ENCODE peak calls at places on chromosomes 16 and 17, in nine cellular contexts. One of them, this sample, is unnamed.

GRCh38 chr16:70468776-70469525 is 14.6 kb downstream of the FCSK start:
- DNase-seq in left ventricle myocardium inferior: no peak
- DNase-seq in neural crest cell: no peak
- DNase-seq in GM12865: no peak
- DNase-seq in colonic mucosa: no peak
- DNase-seq in thyroid gland: no peak
- DNase-seq in epithelial cell of esophagus: no peak
- DNase-seq in lower lobe of right lung: no peak
- DNase-seq in AG04450: no peak
- DNase-seq in this sample: no peak

GRCh38 chr17:61455754-61456681 is 3.8 kb downstream of the TBX4 start:
- DNase-seq in left ventricle myocardium inferior: no peak
- DNase-seq in neural crest cell: no peak
- DNase-seq in GM12865: no peak
- DNase-seq in colonic mucosa: no peak
- DNase-seq in thyroid gland: no peak
- DNase-seq in epithelial cell of esophagus: no peak
- DNase-seq in lower lobe of right lung: no peak
- DNase-seq in AG04450: no peak
- DNase-seq in this sample: no peak

GRCh38 chr17:82791532-82791931 is 39.7 kb downstream of the TBCD start:
- DNase-seq in left ventricle myocardium inferior: no peak
- DNase-seq in neural crest cell: no peak
- DNase-seq in GM12865: no peak
- DNase-seq in colonic mucosa: no peak
- DNase-seq in thyroid gland: no peak
- DNase-seq in epithelial cell of esophagus: peak
- DNase-seq in lower lobe of right lung: no peak
- DNase-seq in AG04450: peak
- DNase-seq in this sample: peak

GRCh38 chr17:27609606-27610303 is 21.2 kb upstream of the LGALS9 start:
- DNase-seq in left ventricle myocardium inferior: no peak
- DNase-seq in neural crest cell: no peak
- DNase-seq in GM12865: peak
- DNase-seq in colonic mucosa: peak
- DNase-seq in thyroid gland: no peak
- DNase-seq in epithelial cell of esophagus: peak
- DNase-seq in lower lobe of right lung: no peak
- DNase-seq in AG04450: no peak
- DNase-seq in this sample: peak

GRCh38 chr16:49458656-49459445 is 85.2 kb downstream of the C16orf78 start:
- DNase-seq in left ventricle myocardium inferior: no peak
- DNase-seq in neural crest cell: no peak
- DNase-seq in GM12865: no peak
- DNase-seq in colonic mucosa: peak
- DNase-seq in thyroid gland: no peak
- DNase-seq in epithelial cell of esophagus: no peak
- DNase-seq in lower lobe of right lung: no peak
- DNase-seq in AG04450: no peak
- DNase-seq in this sample: no peak

GRCh38 chr17:17313350-17313991 is 10.3 kb downstream of the NT5M start:
- DNase-seq in left ventricle myocardium inferior: peak
- DNase-seq in neural crest cell: no peak
- DNase-seq in GM12865: peak
- DNase-seq in colonic mucosa: peak
- DNase-seq in thyroid gland: peak
- DNase-seq in epithelial cell of esophagus: peak
- DNase-seq in lower lobe of right lung: peak
- DNase-seq in AG04450: no peak
- DNase-seq in this sample: peak

GRCh38 chr17:70172449-70172848 is 3.1 kb downstream of the KCNJ2 start:
- DNase-seq in left ventricle myocardium inferior: no peak
- DNase-seq in neural crest cell: no peak
- DNase-seq in GM12865: no peak
- DNase-seq in colonic mucosa: no peak
- DNase-seq in thyroid gland: no peak
- DNase-seq in epithelial cell of esophagus: no peak
- DNase-seq in lower lobe of right lung: no peak
- DNase-seq in AG04450: no peak
- DNase-seq in this sample: no peak

GRCh38 chr17:5418858-5419355 is 555 bp downstream of the NUP88 start:
- DNase-seq in left ventricle myocardium inferior: no peak
- DNase-seq in neural crest cell: no peak
- DNase-seq in GM12865: peak
- DNase-seq in colonic mucosa: peak
- DNase-seq in thyroid gland: peak
- DNase-seq in epithelial cell of esophagus: peak
- DNase-seq in lower lobe of right lung: peak
- DNase-seq in AG04450: no peak
- DNase-seq in this sample: peak

GRCh38 chr16:8776193-8776592 is 21.2 kb downstream of the TMEM186 start:
- DNase-seq in left ventricle myocardium inferior: no peak
- DNase-seq in neural crest cell: no peak
- DNase-seq in GM12865: no peak
- DNase-seq in colonic mucosa: no peak
- DNase-seq in thyroid gland: no peak
- DNase-seq in epithelial cell of esophagus: peak
- DNase-seq in lower lobe of right lung: peak
- DNase-seq in AG04450: no peak
- DNase-seq in this sample: no peak

GRCh38 chr17:4956493-4957061 is 5.7 kb downstream of the ENO3 start:
- DNase-seq in left ventricle myocardium inferior: no peak
- DNase-seq in neural crest cell: no peak
- DNase-seq in GM12865: peak
- DNase-seq in colonic mucosa: no peak
- DNase-seq in thyroid gland: peak
- DNase-seq in epithelial cell of esophagus: no peak
- DNase-seq in lower lobe of right lung: no peak
- DNase-seq in AG04450: no peak
- DNase-seq in this sample: no peak

GRCh38 chr16:89973654-89974335 is 25.2 kb downstream of the DEF8 start:
- DNase-seq in left ventricle myocardium inferior: no peak
- DNase-seq in neural crest cell: no peak
- DNase-seq in GM12865: peak
- DNase-seq in colonic mucosa: peak
- DNase-seq in thyroid gland: no peak
- DNase-seq in epithelial cell of esophagus: no peak
- DNase-seq in lower lobe of right lung: no peak
- DNase-seq in AG04450: no peak
- DNase-seq in this sample: no peak

GRCh38 chr17:21453144-21453982 is 77.2 kb downstream of the KCNJ12 start:
- DNase-seq in left ventricle myocardium inferior: no peak
- DNase-seq in neural crest cell: no peak
- DNase-seq in GM12865: no peak
- DNase-seq in colonic mucosa: no peak
- DNase-seq in thyroid gland: no peak
- DNase-seq in epithelial cell of esophagus: no peak
- DNase-seq in lower lobe of right lung: no peak
- DNase-seq in AG04450: no peak
- DNase-seq in this sample: no peak

GRCh38 chr17:39196820-39197331 is 593 bp downstream of the CACNB1 start:
- DNase-seq in left ventricle myocardium inferior: no peak
- DNase-seq in neural crest cell: no peak
- DNase-seq in GM12865: peak
- DNase-seq in colonic mucosa: peak
- DNase-seq in thyroid gland: peak
- DNase-seq in epithelial cell of esophagus: no peak
- DNase-seq in lower lobe of right lung: peak
- DNase-seq in AG04450: no peak
- DNase-seq in this sample: no peak

GRCh38 chr17:51833620-51834019 is 324.9 kb downstream of the CA10 start:
- DNase-seq in left ventricle myocardium inferior: no peak
- DNase-seq in neural crest cell: no peak
- DNase-seq in GM12865: no peak
- DNase-seq in colonic mucosa: no peak
- DNase-seq in thyroid gland: no peak
- DNase-seq in epithelial cell of esophagus: no peak
- DNase-seq in lower lobe of right lung: no peak
- DNase-seq in AG04450: no peak
- DNase-seq in this sample: no peak

GRCh38 chr17:4482338-4483011 is 16.2 kb upstream of the SPNS2 start:
- DNase-seq in left ventricle myocardium inferior: no peak
- DNase-seq in neural crest cell: no peak
- DNase-seq in GM12865: no peak
- DNase-seq in colonic mucosa: peak
- DNase-seq in thyroid gland: no peak
- DNase-seq in epithelial cell of esophagus: no peak
- DNase-seq in lower lobe of right lung: no peak
- DNase-seq in AG04450: no peak
- DNase-seq in this sample: no peak

GRCh38 chr17:58204796-58205195 is 12.3 kb downstream of the EPX start:
- DNase-seq in left ventricle myocardium inferior: no peak
- DNase-seq in neural crest cell: no peak
- DNase-seq in GM12865: no peak
- DNase-seq in colonic mucosa: no peak
- DNase-seq in thyroid gland: no peak
- DNase-seq in epithelial cell of esophagus: no peak
- DNase-seq in lower lobe of right lung: no peak
- DNase-seq in AG04450: no peak
- DNase-seq in this sample: no peak
- TF ChIP-seq CTCF in left ventricle myocardium inferior: no peak
- TF ChIP-seq CTCF in neural crest cell: no peak
- TF ChIP-seq CTCF in GM12865: no peak
- TF ChIP-seq CTCF in colonic mucosa: no peak
- TF ChIP-seq CTCF in thyroid gland: no peak
- TF ChIP-seq CTCF in epithelial cell of esophagus: no peak
- TF ChIP-seq CTCF in lower lobe of right lung: no peak
- TF ChIP-seq CTCF in AG04450: no peak
- TF ChIP-seq CTCF in this sample: no peak

DNA sequence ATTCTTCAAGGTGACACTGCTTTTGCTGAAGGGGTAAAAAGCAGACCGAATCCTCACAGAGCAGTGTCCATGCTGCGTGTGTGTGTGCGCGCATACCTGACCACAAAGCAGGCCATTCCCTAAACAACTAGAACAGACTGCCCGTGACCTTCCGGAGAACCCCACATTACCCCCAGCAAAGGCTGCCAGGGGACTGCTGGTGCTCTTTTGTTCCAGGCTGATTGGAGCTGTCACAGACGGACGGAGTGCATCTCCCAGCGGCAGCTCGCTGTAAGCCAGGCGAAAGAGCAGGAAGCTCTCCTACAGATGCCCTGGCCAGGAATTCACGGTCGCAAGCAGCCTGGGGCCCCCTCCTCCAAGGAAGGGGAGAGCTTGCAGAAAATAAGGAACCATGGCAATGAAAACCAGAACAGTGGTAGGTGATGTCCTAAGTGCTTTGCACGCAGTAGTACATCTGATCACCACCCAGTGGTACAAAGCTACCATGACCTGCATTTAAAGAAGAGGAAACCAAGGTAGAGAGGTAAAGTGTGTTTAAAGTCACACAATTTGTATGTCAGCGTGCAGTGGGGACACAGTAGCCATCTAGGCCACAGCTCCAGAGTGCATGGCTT is 153.4 kb upstream of the DYNLRB2 start:
- DNase-seq in left ventricle myocardium inferior: no peak
- DNase-seq in neural crest cell: peak
- DNase-seq in GM12865: no peak
- DNase-seq in colonic mucosa: no peak
- DNase-seq in thyroid gland: no peak
- DNase-seq in epithelial cell of esophagus: no peak
- DNase-seq in lower lobe of right lung: no peak
- DNase-seq in AG04450: no peak
- DNase-seq in this sample: no peak
- TF ChIP-seq CTCF in left ventricle myocardium inferior: no peak
- TF ChIP-seq CTCF in neural crest cell: no peak
- TF ChIP-seq CTCF in GM12865: no peak
- TF ChIP-seq CTCF in colonic mucosa: no peak
- TF ChIP-seq CTCF in thyroid gland: no peak
- TF ChIP-seq CTCF in epithelial cell of esophagus: no peak
- TF ChIP-seq CTCF in lower lobe of right lung: no peak
- TF ChIP-seq CTCF in AG04450: no peak
- TF ChIP-seq CTCF in this sample: no peak

GRCh38 chr16:66359012-66359411 is 7.5 kb upstream of the CDH5 start:
- DNase-seq in left ventricle myocardium inferior: no peak
- DNase-seq in neural crest cell: no peak
- DNase-seq in GM12865: no peak
- DNase-seq in colonic mucosa: no peak
- DNase-seq in thyroid gland: peak
- DNase-seq in epithelial cell of esophagus: peak
- DNase-seq in lower lobe of right lung: no peak
- DNase-seq in AG04450: no peak
- DNase-seq in this sample: peak
- TF ChIP-seq CTCF in left ventricle myocardium inferior: no peak
- TF ChIP-seq CTCF in neural crest cell: no peak
- TF ChIP-seq CTCF in GM12865: no peak
- TF ChIP-seq CTCF in colonic mucosa: no peak
- TF ChIP-seq CTCF in thyroid gland: no peak
- TF ChIP-seq CTCF in epithelial cell of esophagus: no peak
- TF ChIP-seq CTCF in lower lobe of right lung: no peak
- TF ChIP-seq CTCF in AG04450: no peak
- TF ChIP-seq CTCF in this sample: no peak

GRCh38 chr16:85078952-85079351 is 33.3 kb downstream of the CIBAR2 start:
- DNase-seq in left ventricle myocardium inferior: no peak
- DNase-seq in neural crest cell: no peak
- DNase-seq in GM12865: no peak
- DNase-seq in colonic mucosa: no peak
- DNase-seq in thyroid gland: no peak
- DNase-seq in epithelial cell of esophagus: no peak
- DNase-seq in lower lobe of right lung: no peak
- DNase-seq in AG04450: no peak
- DNase-seq in this sample: no peak

GRCh38 chr16:85075236-85075924 is 36.9 kb downstream of the CIBAR2 start:
- DNase-seq in left ventricle myocardium inferior: no peak
- DNase-seq in neural crest cell: no peak
- DNase-seq in GM12865: no peak
- DNase-seq in colonic mucosa: no peak
- DNase-seq in thyroid gland: no peak
- DNase-seq in epithelial cell of esophagus: no peak
- DNase-seq in lower lobe of right lung: no peak
- DNase-seq in AG04450: no peak
- DNase-seq in this sample: no peak

GRCh38 chr16:85077576-85078125 is 34.6 kb downstream of the CIBAR2 start:
- DNase-seq in left ventricle myocardium inferior: no peak
- DNase-seq in neural crest cell: no peak
- DNase-seq in GM12865: no peak
- DNase-seq in colonic mucosa: no peak
- DNase-seq in thyroid gland: no peak
- DNase-seq in epithelial cell of esophagus: no peak
- DNase-seq in lower lobe of right lung: no peak
- DNase-seq in AG04450: no peak
- DNase-seq in this sample: no peak

GRCh38 chr16:85078176-85078700 is 34.0 kb downstream of the CIBAR2 start:
- DNase-seq in left ventricle myocardium inferior: no peak
- DNase-seq in neural crest cell: no peak
- DNase-seq in GM12865: no peak
- DNase-seq in colonic mucosa: no peak
- DNase-seq in thyroid gland: no peak
- DNase-seq in epithelial cell of esophagus: peak
- DNase-seq in lower lobe of right lung: no peak
- DNase-seq in AG04450: no peak
- DNase-seq in this sample: no peak

DNA sequence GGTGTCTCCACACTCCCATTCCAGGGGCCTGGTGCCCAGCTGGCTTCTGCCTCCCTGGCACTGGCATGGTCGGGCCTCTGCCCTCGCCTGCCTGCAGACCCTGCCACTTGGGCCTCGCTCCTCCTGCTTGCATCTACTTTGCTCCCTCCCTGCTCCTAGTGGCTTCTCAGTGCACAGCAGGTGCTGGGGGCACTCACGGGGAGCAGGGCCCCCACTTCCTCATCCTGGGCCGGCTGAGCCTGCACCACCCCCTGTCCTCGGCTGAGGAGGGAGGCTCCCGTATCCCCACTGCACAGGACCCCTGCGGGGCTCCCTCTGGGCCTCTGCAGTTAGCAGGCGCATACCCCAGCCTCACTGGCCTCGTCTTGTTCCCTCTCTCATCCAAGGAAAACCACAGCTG is 35.2 kb downstream of the CIBAR2 start:
- DNase-seq in left ventricle myocardium inferior: no peak
- DNase-seq in neural crest cell: no peak
- DNase-seq in GM12865: no peak
- DNase-seq in colonic mucosa: no peak
- DNase-seq in thyroid gland: no peak
- DNase-seq in epithelial cell of esophagus: no peak
- DNase-seq in lower lobe of right lung: no peak
- DNase-seq in AG04450: no peak
- DNase-seq in this sample: no peak
- TF ChIP-seq CTCF in left ventricle myocardium inferior: no peak
- TF ChIP-seq CTCF in neural crest cell: no peak
- TF ChIP-seq CTCF in GM12865: no peak
- TF ChIP-seq CTCF in colonic mucosa: no peak
- TF ChIP-seq CTCF in thyroid gland: no peak
- TF ChIP-seq CTCF in epithelial cell of esophagus: no peak
- TF ChIP-seq CTCF in lower lobe of right lung: no peak
- TF ChIP-seq CTCF in AG04450: no peak
- TF ChIP-seq CTCF in this sample: no peak

This sample was measured in MCF 10A.